ENCODE peak calls at places on chromosomes 4 and X, in seven cellular contexts. Z is lung; E is CD8-positive, alpha-beta T cell; U is tibial nerve; G is CD8-positive, alpha-beta memory T cell; X is right cardiac atrium; Y is CD4-positive, CD25-positive, alpha-beta regulatory T cell. F is an unnamed sample.

GRCh38 chrX:154541896-154542722 is 4.5 kb downstream of the G6PD start:
- DNase-seq in Z (peak), Y (peak), E (peak), U (peak), G (no peak), X (peak), F (no peak)

GRCh38 chr4:95428216-95429085 is 120.3 kb downstream of the UNC5C start:
- DNase-seq in Z (no peak), G (no peak), Y (no peak), U (no peak), X (no peak), E (no peak), F (no peak)

GRCh38 chr4:67746797-67747495 is 7.2 kb downstream of the GNRHR start:
- DNase-seq in E (no peak), U (no peak), G (peak), Y (peak), X (no peak), Z (no peak), F (peak)

GRCh38 chr4:3436798-3437581 is 4.8 kb upstream of the HGFAC start:
- DNase-seq in E (no peak), Z (peak), X (peak), Y (peak), G (no peak), U (no peak), F (no peak)

GRCh38 chr4:130073145-130073790 is 977.3 kb downstream of the C4orf33 start:
- DNase-seq in G (no peak), Y (no peak), X (no peak), U (no peak), Z (no peak), E (no peak), F (no peak)

GRCh38 chr4:93448691-93449293 is 379.8 kb upstream of the ATOH1 start:
- DNase-seq in Y (no peak), Z (no peak), G (no peak), U (no peak), X (no peak), E (no peak), F (no peak)

GRCh38 chr4:53233396-53233795 is 132.5 kb downstream of the SCFD2 start:
- DNase-seq in E (no peak), U (no peak), Y (no peak), Z (no peak), X (no peak), G (no peak), F (no peak)

GRCh38 chr4:159101983-159102622 is 776 bp upstream of the RAPGEF2 start:
- DNase-seq in X (peak), Z (no peak), G (no peak), E (no peak), U (no peak), Y (no peak), F (no peak)

GRCh38 chr4:2830632-2831610 is 12.7 kb upstream of the ADD1 start:
- DNase-seq in Y (no peak), G (no peak), X (peak), E (no peak), U (peak), Z (no peak), F (no peak)

GRCh38 chr4:95318044-95318443 is 230.7 kb downstream of the UNC5C start:
- DNase-seq in Y (no peak), E (no peak), X (no peak), U (no peak), Z (no peak), G (no peak), F (no peak)

GRCh38 chr4:140157341-140157740 is 3.4 kb upstream of the MAML3 start:
- DNase-seq in U (no peak), G (no peak), X (no peak), Z (no peak), E (no peak), Y (no peak), F (no peak)

GRCh38 chr4:168636506-168637176 is 139.8 kb downstream of the PALLD start:
- DNase-seq in E (no peak), Y (no peak), G (no peak), U (no peak), Z (no peak), X (no peak), F (no peak)

GRCh38 chr4:3371581-3372001 is 70.2 kb upstream of the HGFAC start:
- DNase-seq in G (no peak), Y (no peak), E (no peak), U (no peak), X (no peak), Z (no peak), F (no peak)

GRCh38 chr4:52640808-52641595 is 18.1 kb downstream of the USP46 start:
- DNase-seq in G (no peak), E (no peak), X (no peak), U (no peak), Y (no peak), Z (no peak), F (no peak)

GRCh38 chr4:26023191-26023972 is 109.4 kb downstream of the SMIM20 start:
- DNase-seq in X (no peak), Y (no peak), E (no peak), G (no peak), U (no peak), Z (no peak), F (no peak)

GRCh38 chr4:37719021-37719420 is 32.8 kb upstream of the RELL1 start:
- DNase-seq in G (no peak), Z (no peak), X (no peak), Y (no peak), E (no peak), U (no peak), F (no peak)

GRCh38 chr4:186351672-186352194 is 85.7 kb downstream of the F11 start:
- DNase-seq in G (no peak), U (no peak), Y (no peak), X (no peak), E (no peak), Z (no peak), F (no peak)

GRCh38 chr4:151324449-151325319 is 721 bp downstream of the SH3D19 start:
- DNase-seq in Y (no peak), G (no peak), X (peak), E (no peak), U (no peak), Z (peak), F (no peak)

GRCh38 chrX:137034508-137034872 is 695 bp upstream of the GPR101 start:
- DNase-seq in X (no peak), G (no peak), U (no peak), Z (no peak), E (no peak), Y (no peak), F (no peak)

GRCh38 chrX:137031517-137032377 is 2.0 kb downstream of the GPR101 start:
- DNase-seq in G (peak), U (no peak), E (no peak), Z (no peak), Y (peak), X (peak), F (peak)

GRCh38 chrX:137032378-137032694 is 1.5 kb downstream of the GPR101 start:
- DNase-seq in G (no peak), Z (no peak), Y (no peak), X (no peak), E (no peak), U (no peak), F (no peak)

GRCh38 chrX:137032841-137033773 is 688 bp downstream of the GPR101 start:
- DNase-seq in Z (no peak), Y (no peak), E (no peak), G (no peak), U (no peak), X (no peak), F (no peak)

DNA sequence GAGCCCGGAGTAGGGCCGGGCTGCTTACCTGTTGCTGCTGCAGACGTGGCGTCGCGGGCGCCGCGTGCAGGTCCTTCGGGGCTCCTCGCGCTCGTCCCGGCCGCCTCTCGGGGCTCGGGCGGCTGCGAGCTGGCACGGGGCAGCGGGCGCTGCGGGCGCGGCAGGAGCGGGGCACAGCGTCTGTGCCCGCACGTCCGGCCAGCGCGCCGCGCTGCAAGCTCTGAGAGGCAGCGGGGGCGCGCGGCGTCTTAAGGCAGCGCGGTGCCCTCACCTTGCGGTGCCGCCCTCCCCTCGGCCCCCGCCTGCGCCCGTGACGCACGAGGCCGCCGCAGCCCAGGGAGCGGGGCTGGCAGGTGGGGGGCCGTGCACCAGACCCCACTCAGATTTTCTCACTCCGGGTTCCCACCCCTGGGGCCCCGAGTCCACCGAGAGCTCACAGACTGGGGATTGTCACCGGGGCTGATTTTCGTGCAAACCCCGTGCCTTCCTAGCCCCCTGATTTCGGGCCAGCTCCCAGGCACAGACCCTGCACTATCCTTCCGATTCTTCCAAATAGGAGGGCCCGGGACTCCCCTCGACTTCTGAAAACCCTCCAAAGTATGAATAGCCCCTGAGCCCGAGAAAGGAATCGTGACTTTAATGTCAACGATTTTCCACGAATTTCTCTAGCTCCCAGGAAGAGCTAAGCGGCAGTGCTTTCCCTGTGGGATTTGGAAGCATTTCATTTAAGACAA is at the start of gene GPR101:
- DNase-seq in G (no peak), Z (no peak), X (no peak), Y (peak), U (no peak), E (no peak), F (no peak)
- H3K4me3 ChIP-seq in G (peak), Z (no peak), X (peak), Y (no peak), U (peak), E (peak), F (peak)

GRCh38 chrX:47540754-47541538 is 20.1 kb upstream of the ARAF start:
- DNase-seq in Z (peak), G (no peak), U (peak), X (peak), Y (no peak), E (no peak), F (no peak)
- H3K27ac ChIP-seq in Z (no peak), G (no peak), U (peak), X (peak), Y (no peak), E (no peak), F (no peak)

GRCh38 chrX:2894885-2895292 is 34.2 kb downstream of the ARSD start:
- DNase-seq in Z (peak), X (no peak), Y (no peak), E (no peak), G (no peak), U (no peak), F (no peak)

GRCh38 chrX:2883770-2884169 is 45.4 kb downstream of the ARSD start:
- DNase-seq in Z (no peak), G (no peak), U (no peak), Y (no peak), E (no peak), X (no peak), F (no peak)

GRCh38 chrX:2888309-2888708 is 40.8 kb downstream of the ARSD start:
- DNase-seq in U (no peak), X (no peak), Z (no peak), E (no peak), Y (no peak), G (no peak), F (no peak)

GRCh38 chrX:2892816-2893215 is 36.3 kb downstream of the ARSD start:
- DNase-seq in Y (no peak), Z (no peak), G (no peak), U (no peak), X (no peak), E (no peak), F (no peak)

DNA sequence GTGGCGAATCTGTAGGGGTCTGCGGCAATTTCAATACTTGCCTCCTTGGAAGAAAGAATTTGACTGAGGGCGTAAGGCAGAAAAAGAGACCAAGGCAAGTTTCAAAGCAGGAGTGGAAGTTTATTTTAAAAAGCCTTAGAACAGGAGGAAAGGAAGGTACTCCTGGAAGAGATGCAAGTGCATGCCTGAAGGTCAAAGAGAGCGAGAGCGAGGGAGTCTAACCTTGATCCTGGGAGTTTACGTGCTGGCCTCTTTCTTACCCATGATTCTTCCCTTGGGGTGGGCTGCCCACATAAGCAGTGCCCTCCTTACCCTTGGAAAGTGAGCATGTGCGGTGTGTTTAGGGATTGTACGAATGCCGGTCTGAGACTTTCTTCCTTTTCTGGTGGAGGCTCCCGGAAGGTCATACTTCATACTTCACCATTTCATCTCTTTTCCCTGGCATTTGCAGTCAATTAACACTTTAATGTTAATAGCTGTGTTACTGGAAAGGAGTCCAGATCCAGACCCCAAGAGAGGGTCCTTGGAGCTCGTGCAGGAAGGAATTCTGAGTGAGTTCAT is 40.0 kb downstream of the ARSD start:
- DNase-seq in G (no peak), U (no peak), Z (no peak), X (no peak), E (no peak), Y (no peak), F (no peak)
- H3K4me3 ChIP-seq in G (peak), U (peak), Z (no peak), X (peak), E (peak), Y (peak), F (peak)

GRCh38 chr4:69754926-69755580 is 5.4 kb downstream of the SULT1B1 start:
- DNase-seq in X (no peak), G (no peak), U (no peak), E (no peak), Z (no peak), Y (no peak), F (no peak)
- H3K27ac ChIP-seq in X (no peak), G (no peak), U (no peak), E (no peak), Z (no peak), Y (no peak), F (no peak)

DNA sequence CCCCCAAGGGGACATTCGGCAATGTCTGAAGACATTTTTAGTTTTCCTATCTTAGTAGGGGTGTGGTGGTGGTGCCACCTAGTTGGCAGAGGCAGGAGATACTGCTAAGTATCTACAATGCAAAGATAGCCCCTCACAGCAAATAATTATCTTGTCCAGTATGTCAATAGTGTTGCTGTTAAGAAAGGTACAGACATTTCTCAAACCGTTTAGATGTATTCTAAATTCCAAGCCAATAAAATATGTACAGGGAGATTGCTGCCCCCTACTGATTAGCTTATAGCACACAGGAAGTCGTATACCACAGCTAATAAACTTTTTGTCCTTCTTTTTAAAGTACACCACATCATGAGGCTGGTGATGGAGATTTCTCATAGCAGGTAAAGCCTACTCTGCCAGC is 260.5 kb downstream of the TMA16 start:
- DNase-seq in X (no peak), G (peak), E (no peak), Y (peak), Z (no peak), U (no peak), F (peak)
- H3K4me3 ChIP-seq in X (no peak), G (no peak), E (no peak), Y (no peak), Z (no peak), U (no peak), F (no peak)

GRCh38 chrX:2690856-2691542 is at the start of gene CD99:
- DNase-seq in E (peak), Z (peak), G (peak), X (peak), Y (peak), U (peak), F (peak)

GRCh38 chrX:2691543-2692220 is 587 bp downstream of the CD99 start:
- DNase-seq in Z (peak), G (no peak), E (no peak), U (peak), Y (peak), X (peak), F (no peak)

GRCh38 chrX:2692221-2693122 is 1.4 kb downstream of the CD99 start:
- DNase-seq in G (no peak), U (no peak), X (peak), E (no peak), Z (no peak), Y (peak), F (no peak)

GRCh38 chrX:2693123-2693438 is 2.0 kb downstream of the CD99 start:
- DNase-seq in E (no peak), Z (no peak), Y (peak), X (no peak), U (no peak), G (no peak), F (no peak)

DNA sequence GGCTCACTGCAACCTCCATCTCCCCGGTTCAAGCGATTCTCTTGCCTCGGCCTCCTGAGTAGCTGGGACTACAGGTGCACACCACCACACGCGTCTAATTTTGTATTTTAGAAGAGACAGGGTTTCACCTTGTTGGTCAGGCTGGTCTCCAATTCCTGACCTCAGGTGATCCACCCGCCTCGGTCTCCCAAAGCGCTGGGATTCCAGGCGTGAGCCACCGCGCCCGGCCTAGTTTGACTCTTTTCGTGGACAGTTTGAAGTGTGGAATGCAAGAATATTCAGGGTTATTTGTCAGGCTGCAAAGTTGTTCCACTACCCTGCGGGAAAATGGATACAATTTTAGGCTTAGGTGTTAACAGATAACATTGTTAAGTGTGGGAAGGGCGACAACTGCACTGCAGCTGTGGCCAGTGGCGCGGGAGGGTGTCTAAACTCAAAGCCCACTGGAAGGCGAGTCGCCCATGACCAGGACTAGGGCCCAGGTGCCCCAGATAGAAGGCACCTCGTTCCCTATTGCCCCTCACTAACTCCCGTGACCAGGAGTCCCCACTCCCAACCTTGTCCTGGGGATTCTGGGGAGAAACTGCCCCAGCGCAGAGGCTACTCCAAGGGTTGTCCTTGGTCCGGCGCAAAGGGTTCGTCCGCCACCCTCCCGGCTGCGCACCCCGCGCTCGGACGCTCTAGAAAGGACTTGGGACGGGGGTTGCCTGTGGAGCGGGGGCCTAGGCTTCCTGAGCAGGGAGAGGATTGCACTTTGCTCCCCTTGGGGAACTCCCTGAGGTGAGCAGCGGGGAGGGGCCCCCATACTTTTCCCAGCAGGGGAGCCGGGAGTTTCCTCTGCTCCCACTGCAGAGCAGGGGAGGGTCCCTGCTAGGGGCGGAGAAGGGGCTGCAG is 1.1 kb upstream of the CD99 start:
- DNase-seq in G (no peak), X (peak), E (no peak), Z (no peak), Y (no peak), U (no peak), F (no peak)
- H3K27ac ChIP-seq in G (no peak), X (no peak), E (no peak), Z (no peak), Y (no peak), U (peak), F (peak)

DNA sequence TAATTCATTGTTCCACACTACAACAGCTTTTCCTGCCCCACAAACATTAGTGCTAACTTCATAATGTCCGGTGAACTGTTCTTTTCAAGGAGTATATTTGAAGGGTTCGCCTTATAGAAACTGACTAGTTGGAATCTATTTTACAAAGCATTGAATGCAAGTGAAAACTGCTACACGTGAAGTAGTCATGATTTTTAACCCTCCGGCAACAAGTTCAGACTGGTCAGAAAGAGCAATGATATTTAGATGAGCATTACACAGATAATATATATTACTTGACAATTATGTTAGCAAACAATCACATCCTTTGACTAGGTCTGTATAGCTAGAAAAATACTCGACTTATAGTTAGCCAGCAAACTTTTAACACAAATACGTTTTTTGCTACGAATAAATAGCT is 1.7 kb upstream of the SLAIN2 start:
- DNase-seq in X (no peak), Y (no peak), E (no peak), Z (no peak), U (no peak), G (no peak), F (no peak)
- H3K4me3 ChIP-seq in X (no peak), Y (no peak), E (no peak), Z (no peak), U (no peak), G (no peak), F (no peak)